ENCODE peak calls at places on chromosome 15, in five cellular contexts. P is HepG2, Q is K562, E is H1, A is GM12878. O is an unnamed sample.

GRCh38 chr15:81166949-81167816 is 29.5 kb upstream of the IL16 start:
- DNase-seq in P (no peak), Q (peak), E (no peak), A (no peak), O (no peak)

GRCh38 chr15:92797168-92798052 is 102.7 kb upstream of the CHD2 start:
- DNase-seq in P (peak), Q (peak), E (no peak), A (peak), O (peak)

GRCh38 chr15:61227269-61228024 is 1.7 kb downstream of the RORA start:
- DNase-seq in P (no peak), Q (no peak), E (no peak), A (no peak), O (no peak)

GRCh38 chr15:47885921-47886320 is 168.6 kb downstream of the SEMA6D start:
- DNase-seq in P (no peak), Q (no peak), E (no peak), A (no peak), O (no peak)

GRCh38 chr15:43441316-43441715 is 51.6 kb downstream of the TP53BP1 start:
- DNase-seq in P (peak), Q (peak), E (no peak), A (no peak), O (no peak)

GRCh38 chr15:93997071-93997658 is 234.2 kb upstream of the MCTP2 start:
- DNase-seq in P (peak), Q (no peak), E (no peak), A (no peak), O (peak)

GRCh38 chr15:99981839-99982658 is 248.8 kb upstream of the LYSMD4 start:
- DNase-seq in P (no peak), Q (no peak), E (no peak), A (no peak), O (no peak)

GRCh38 chr15:70424937-70425411 is 327.3 kb upstream of the TLE3 start:
- DNase-seq in P (no peak), Q (no peak), E (no peak), A (no peak), O (no peak)

GRCh38 chr15:47718474-47719440 is 1.5 kb downstream of the SEMA6D start:
- DNase-seq in P (no peak), Q (no peak), E (peak), A (no peak), O (no peak)

GRCh38 chr15:64804619-64805018 is 20.8 kb downstream of the PIF1 start:
- DNase-seq in P (no peak), Q (no peak), E (no peak), A (no peak), O (no peak)

GRCh38 chr15:69452702-69453513 is at the start of gene RPLP1:
- DNase-seq in P (no peak), Q (peak), E (peak), A (peak), O (peak)

GRCh38 chr15:73029003-73029527 is 23.2 kb upstream of the NEO1 start:
- DNase-seq in P (no peak), Q (no peak), E (peak), A (no peak), O (no peak)

GRCh38 chr15:71219101-71219500 is 103.8 kb downstream of the THSD4 start:
- DNase-seq in P (no peak), Q (no peak), E (no peak), A (no peak), O (no peak)

GRCh38 chr15:92811514-92811913 is 88.6 kb upstream of the CHD2 start:
- DNase-seq in P (peak), Q (no peak), E (no peak), A (no peak), O (no peak)

GRCh38 chr15:29674661-29675533 is 147.4 kb downstream of the TJP1 start:
- DNase-seq in P (peak), Q (peak), E (peak), A (no peak), O (no peak)

GRCh38 chr15:82128401-82129143 is 82.8 kb upstream of the MEX3B start:
- DNase-seq in P (no peak), Q (no peak), E (no peak), A (no peak), O (no peak)

GRCh38 chr15:39736646-39737550 is 45.7 kb downstream of the FSIP1 start:
- DNase-seq in P (no peak), Q (no peak), E (no peak), A (no peak), O (no peak)

GRCh38 chr15:48603123-48603500 is 42.4 kb downstream of the FBN1 start:
- DNase-seq in P (no peak), Q (no peak), E (no peak), A (no peak), O (no peak)

GRCh38 chr15:44066211-44066827 is 128.8 kb downstream of the FRMD5 start:
- DNase-seq in P (peak), Q (peak), E (peak), A (peak), O (peak)

GRCh38 chr15:67303490-67304363 is 49.1 kb downstream of the IQCH start:
- DNase-seq in P (peak), Q (peak), E (no peak), A (peak), O (peak)

GRCh38 chr15:81178365-81178764 is 18.3 kb upstream of the IL16 start:
- DNase-seq in P (no peak), Q (no peak), E (no peak), A (no peak), O (no peak)

GRCh38 chr15:70533931-70534742 is 229.2 kb downstream of the UACA start:
- DNase-seq in P (no peak), Q (no peak), E (peak), A (no peak), O (no peak)

GRCh38 chr15:91133511-91133910 is 33.5 kb downstream of the SV2B start:
- DNase-seq in P (no peak), Q (no peak), E (no peak), A (no peak), O (no peak)

GRCh38 chr15:69265347-69265955 is 33.3 kb upstream of the PAQR5 start:
- DNase-seq in P (peak), Q (no peak), E (no peak), A (no peak), O (peak)

GRCh38 chr15:43912991-43913927 is 86.5 kb downstream of the WDR76 start:
- DNase-seq in P (peak), Q (no peak), E (no peak), A (no peak), O (peak)

GRCh38 chr15:36428102-36428845 is 151.2 kb upstream of the CDIN1 start:
- DNase-seq in P (peak), Q (peak), E (no peak), A (no peak), O (peak)

GRCh38 chr15:60871731-60872130 is 357.4 kb downstream of the RORA start:
- DNase-seq in P (no peak), Q (no peak), E (no peak), A (no peak), O (no peak)

GRCh38 chr15:99932676-99933402 is 199.6 kb upstream of the LYSMD4 start:
- DNase-seq in P (no peak), Q (no peak), E (no peak), A (no peak), O (no peak)

GRCh38 chr15:57972801-57973311 is 92.7 kb downstream of the ALDH1A2 start:
- DNase-seq in P (no peak), Q (no peak), E (no peak), A (no peak), O (no peak)

GRCh38 chr15:47675735-47676134 is 41.6 kb upstream of the SEMA6D start:
- DNase-seq in P (no peak), Q (no peak), E (no peak), A (no peak), O (no peak)

GRCh38 chr15:51186846-51187340 is 92.2 kb upstream of the TNFAIP8L3 start:
- DNase-seq in P (no peak), Q (no peak), E (no peak), A (no peak), O (no peak)

GRCh38 chr15:31263751-31264533 is 62.7 kb upstream of the KLF13 start:
- DNase-seq in P (no peak), Q (no peak), E (peak), A (peak), O (no peak)

GRCh38 chr15:21261396-21261964 is 178.8 kb downstream of the POTEB3 start:
- DNase-seq in P (no peak), Q (no peak), E (no peak), A (no peak), O (no peak)

GRCh38 chr15:88491158-88491557 is 23.6 kb downstream of the MRPS11 start:
- DNase-seq in P (no peak), Q (no peak), E (no peak), A (no peak), O (no peak)

GRCh38 chr15:65226221-65226620 is 14.9 kb upstream of the CILP start:
- DNase-seq in P (no peak), Q (no peak), E (no peak), A (no peak), O (no peak)

GRCh38 chr15:40892449-40893012 is 1.7 kb upstream of the VPS18 start:
- DNase-seq in P (no peak), Q (no peak), E (no peak), A (no peak), O (no peak)

GRCh38 chr15:56598991-56599390 is 134.1 kb upstream of the MNS1 start:
- DNase-seq in P (no peak), Q (no peak), E (no peak), A (no peak), O (no peak)

GRCh38 chr15:53658827-53659226 is 100.6 kb downstream of the WDR72 start:
- DNase-seq in P (no peak), Q (no peak), E (no peak), A (no peak), O (no peak)

GRCh38 chr15:33985751-33986150 is 17.5 kb downstream of the CHRM5 start:
- DNase-seq in P (no peak), Q (no peak), E (no peak), A (no peak), O (no peak)

GRCh38 chr15:74208901-74209559 is 6.4 kb upstream of the STRA6 start:
- DNase-seq in P (peak), Q (peak), E (peak), A (no peak), O (no peak)

GRCh38 chr15:74207652-74208440 is 5.3 kb upstream of the STRA6 start:
- DNase-seq in P (no peak), Q (no peak), E (no peak), A (no peak), O (no peak)

GRCh38 chr15:74205593-74205969 is 3.0 kb upstream of the STRA6 start:
- DNase-seq in P (no peak), Q (no peak), E (no peak), A (no peak), O (no peak)

GRCh38 chr15:74208496-74208895 is 5.9 kb upstream of the STRA6 start:
- DNase-seq in P (no peak), Q (no peak), E (no peak), A (no peak), O (no peak)

DNA sequence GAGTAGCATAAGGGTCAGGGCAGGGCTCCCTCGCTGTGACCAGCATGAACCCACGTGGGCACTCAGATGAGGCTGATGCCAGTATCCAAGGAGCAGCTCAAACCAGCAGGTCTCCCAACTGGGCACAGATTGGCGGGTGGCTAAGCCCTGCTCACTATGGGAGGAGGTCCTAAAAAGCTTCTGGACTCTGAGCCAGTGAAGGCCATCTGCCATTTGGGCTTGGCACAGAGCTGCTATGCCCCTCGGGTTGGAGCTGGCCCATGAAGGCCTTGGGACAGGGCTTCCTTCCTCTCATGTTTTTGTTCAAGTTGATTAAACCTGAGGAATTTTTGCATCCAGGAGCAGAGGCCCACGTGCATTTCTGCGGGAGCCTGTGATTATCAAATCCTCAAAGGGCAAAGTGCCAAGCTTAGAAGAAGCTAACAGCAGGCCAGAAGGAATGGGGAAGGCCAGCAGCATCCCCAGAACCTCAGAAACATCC is 4.3 kb upstream of the STRA6 start:
- DNase-seq in P (no peak), Q (no peak), E (no peak), A (no peak), O (no peak)
- TF ChIP-seq MAX in P (no peak), Q (no peak), E (no peak), A (no peak), O (no peak)

DNA sequence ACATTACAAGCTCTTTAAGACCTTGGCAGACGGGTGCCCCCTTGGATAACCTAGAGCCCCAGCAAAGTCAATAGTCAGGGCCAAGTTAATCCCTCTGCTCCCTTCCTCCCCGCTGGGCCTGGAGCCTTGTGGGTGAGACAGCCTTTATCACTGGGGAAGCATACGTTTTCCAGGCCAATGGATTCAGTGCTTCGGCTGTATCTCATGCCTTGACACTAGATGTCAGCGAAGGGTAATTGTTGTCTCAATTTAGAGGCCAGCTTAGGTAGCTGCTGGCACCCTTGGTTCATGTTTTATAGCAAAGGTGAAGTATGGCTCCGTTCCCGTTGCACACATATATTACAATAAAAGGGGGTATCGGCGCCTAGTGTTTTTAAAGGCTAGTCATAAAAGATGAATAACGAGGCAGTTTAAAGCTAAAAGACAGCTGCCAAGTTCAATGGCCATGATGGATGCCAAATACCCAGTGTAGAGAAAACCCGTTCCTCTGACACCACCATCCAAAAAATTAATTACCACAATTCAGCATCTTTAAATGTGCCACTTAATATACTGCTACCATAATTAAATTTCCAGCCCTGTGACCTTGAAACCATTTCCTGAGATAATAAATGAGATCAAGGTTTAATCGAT is 52.3 kb upstream of the BNIP2 start:
- DNase-seq in P (peak), Q (no peak), E (no peak), A (no peak), O (peak)
- TF ChIP-seq RAD21 in P (no peak), Q (peak), E (peak), A (peak), O (peak)

DNA sequence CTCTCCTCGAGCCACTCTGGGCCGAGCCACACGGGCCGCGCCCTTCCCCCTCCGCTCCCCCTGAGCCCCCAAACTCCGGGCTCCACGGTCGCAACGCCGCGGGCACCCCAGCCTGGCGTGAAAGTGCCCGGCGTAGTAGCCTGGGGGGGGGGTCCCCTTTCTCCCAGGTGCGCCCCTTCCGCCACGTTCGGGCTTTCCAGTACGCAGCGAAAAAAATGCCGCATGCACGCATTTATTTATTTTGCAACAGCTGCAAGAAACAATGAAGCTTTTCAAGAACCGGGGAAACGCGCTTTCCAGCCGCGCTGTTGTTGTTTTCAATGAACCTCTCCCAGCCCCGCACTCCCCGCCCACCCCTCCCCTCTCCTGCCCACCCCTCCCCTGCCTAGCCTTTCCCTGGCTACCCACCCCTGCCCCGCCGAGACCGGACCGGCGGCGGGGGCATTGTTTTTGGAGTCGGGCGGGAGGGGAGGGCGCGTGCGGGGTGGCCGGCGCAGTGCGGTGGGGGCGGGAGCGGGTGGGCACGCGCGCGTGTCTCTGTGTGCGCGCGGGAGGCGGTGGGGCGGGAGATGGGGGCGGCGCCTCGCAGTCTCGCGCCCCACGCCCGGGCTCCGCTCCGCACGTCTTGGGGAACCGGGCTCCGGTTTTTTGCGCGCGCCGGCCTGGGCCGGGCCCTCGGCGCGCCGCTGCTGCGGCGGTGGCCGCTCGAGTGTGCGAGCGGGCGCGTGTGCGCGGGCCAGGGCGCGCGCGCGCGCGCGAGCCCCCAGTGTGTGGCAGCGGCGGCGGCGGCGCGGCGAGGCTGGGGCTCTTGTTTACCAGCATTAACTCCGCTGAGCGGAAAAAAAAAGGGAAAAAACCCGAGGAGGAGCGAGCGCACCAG is at the start of gene IGF1R:
- DNase-seq in P (peak), Q (peak), E (peak), A (no peak), O (peak)
- TF ChIP-seq SP1 in P (no peak), Q (no peak), E (peak), A (peak), O (peak)

GRCh38 chr15:62561572-62561970 is 396.5 kb upstream of the C2CD4B start:
- DNase-seq in P (no peak), Q (no peak), E (no peak), A (no peak), O (no peak)

GRCh38 chr15:62558640-62559039 is 393.6 kb upstream of the C2CD4B start:
- DNase-seq in P (peak), Q (no peak), E (no peak), A (no peak), O (no peak)

GRCh38 chr15:62554164-62554563 is 389.1 kb upstream of the C2CD4B start:
- DNase-seq in P (no peak), Q (no peak), E (no peak), A (no peak), O (no peak)

GRCh38 chr15:62560943-62561571 is 396.0 kb upstream of the C2CD4B start:
- DNase-seq in P (no peak), Q (no peak), E (no peak), A (no peak), O (no peak)

GRCh38 chr15:62559049-62559733 is 394.1 kb upstream of the C2CD4B start:
- DNase-seq in P (no peak), Q (no peak), E (no peak), A (no peak), O (no peak)
- TF ChIP-seq MAX in P (no peak), Q (no peak), E (no peak), A (no peak), O (no peak)

DNA sequence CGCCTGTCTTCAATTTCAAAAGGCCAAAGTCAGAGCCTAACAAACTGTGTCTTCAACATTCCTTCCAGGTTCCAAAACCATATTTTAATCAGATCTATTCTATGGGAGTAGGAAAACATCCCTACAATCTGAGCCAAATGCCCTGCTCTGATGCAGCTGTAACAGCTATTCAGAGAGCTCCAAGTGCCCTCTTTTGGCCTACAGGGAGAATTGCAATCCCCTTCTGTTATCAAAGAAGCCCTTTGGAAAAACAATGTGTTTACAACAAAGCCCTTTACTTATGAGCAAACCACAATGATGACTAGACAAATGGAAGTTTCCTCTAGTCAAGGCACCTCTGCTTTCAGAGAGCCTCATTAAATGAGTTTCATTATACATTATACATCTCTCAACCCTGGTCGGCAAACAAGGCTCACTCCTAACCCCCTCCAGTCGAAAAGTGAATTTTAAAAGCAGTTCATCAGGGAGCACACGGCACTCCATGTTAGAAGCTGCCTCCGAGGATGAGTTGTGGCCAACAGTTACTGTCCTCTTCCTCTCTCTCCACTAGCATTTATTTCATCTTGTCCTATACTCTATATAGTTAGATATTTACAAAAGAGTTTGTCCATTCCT is 42.6 kb upstream of the TMCO5A start:
- DNase-seq in P (peak), Q (no peak), E (no peak), A (no peak), O (peak)
- TF ChIP-seq RAD21 in P (peak), Q (peak), E (peak), A (peak), O (peak)

GRCh38 chr15:86572368-86572841 is 492.7 kb downstream of the AGBL1 start:
- DNase-seq in P (no peak), Q (no peak), E (no peak), A (no peak), O (no peak)

GRCh38 chr15:86568378-86568777 is 488.7 kb downstream of the AGBL1 start:
- DNase-seq in P (no peak), Q (no peak), E (no peak), A (no peak), O (no peak)

GRCh38 chr15:86570738-86571137 is 491.1 kb downstream of the AGBL1 start:
- DNase-seq in P (no peak), Q (no peak), E (no peak), A (no peak), O (no peak)

GRCh38 chr15:86571873-86572272 is 492.2 kb downstream of the AGBL1 start:
- DNase-seq in P (no peak), Q (no peak), E (no peak), A (no peak), O (no peak)
- TF ChIP-seq SP1 in P (no peak), Q (no peak), E (no peak), A (no peak), O (no peak)

GRCh38 chr15:89494941-89495637 is 1.3 kb downstream of the RHCG start:
- DNase-seq in P (no peak), Q (peak), E (peak), A (no peak), O (no peak)
- TF ChIP-seq MAX in P (no peak), Q (no peak), E (no peak), A (no peak), O (no peak)

GRCh38 chr15:96350884-96351639 is 20.6 kb downstream of the NR2F2 start:
- DNase-seq in P (no peak), Q (no peak), E (no peak), A (no peak), O (no peak)

GRCh38 chr15:96353378-96353930 is 23.0 kb downstream of the NR2F2 start:
- DNase-seq in P (no peak), Q (no peak), E (no peak), A (no peak), O (no peak)

GRCh38 chr15:96352594-96353377 is 22.3 kb downstream of the NR2F2 start:
- DNase-seq in P (no peak), Q (no peak), E (no peak), A (no peak), O (no peak)

GRCh38 chr15:96350321-96350720 is 19.8 kb downstream of the NR2F2 start:
- DNase-seq in P (no peak), Q (no peak), E (no peak), A (no peak), O (no peak)

GRCh38 chr15:96351801-96352593 is 21.5 kb downstream of the NR2F2 start:
- DNase-seq in P (no peak), Q (no peak), E (peak), A (no peak), O (no peak)
- TF ChIP-seq RAD21 in P (no peak), Q (no peak), E (no peak), A (no peak), O (no peak)

O was measured in HCT116.